ENCODE peak calls at places on chromosome 11, in five cellular contexts. Z, D, M, H and Q are unnamed samples.

GRCh38 chr11:15737326-15737725 is 619.0 kb downstream of the SOX6 start:
- DNase-seq in Z (no peak), D (no peak), M (no peak), H (no peak), Q (no peak)

GRCh38 chr11:102345923-102346322 is 1.1 kb upstream of the BIRC2 start:
- DNase-seq in Z (no peak), D (no peak), M (no peak), H (peak; percentile 64), Q (no peak)

GRCh38 chr11:85048801-85049200 is 578.3 kb downstream of the DLG2 start:
- DNase-seq in Z (no peak), D (no peak), M (no peak), H (no peak), Q (no peak)

GRCh38 chr11:46414899-46415298 is 23.3 kb upstream of the CHRM4 start:
- DNase-seq in Z (no peak), D (no peak), M (no peak), H (no peak), Q (no peak)

GRCh38 chr11:59957094-59957493 is 6.7 kb upstream of the OOSP4A start:
- DNase-seq in Z (no peak), D (no peak), M (no peak), H (no peak), Q (no peak)

GRCh38 chr11:9662273-9662672 is 1.6 kb upstream of the SWAP70 start:
- DNase-seq in Z (no peak), D (no peak), M (no peak), H (no peak), Q (no peak)

GRCh38 chr11:123063396-123064267 is 1.7 kb upstream of the HSPA8 start:
- DNase-seq in Z (no peak), D (no peak), M (no peak), H (peak; percentile 64), Q (no peak)

GRCh38 chr11:113562981-113563461 is 87.8 kb upstream of the DRD2 start:
- DNase-seq in Z (no peak), D (no peak), M (no peak), H (no peak), Q (no peak)

GRCh38 chr11:12287009-12287373 is 90.4 kb upstream of the PARVA start:
- DNase-seq in Z (no peak), D (peak; percentile 7), M (peak; percentile 87), H (peak; percentile 36), Q (no peak)

GRCh38 chr11:125373426-125374391 is 122.4 kb downstream of the FEZ1 start:
- DNase-seq in Z (no peak), D (no peak), M (no peak), H (no peak), Q (peak; percentile 42)

GRCh38 chr11:73028621-73029020 is 113.5 kb downstream of the FCHSD2 start:
- DNase-seq in Z (no peak), D (no peak), M (no peak), H (no peak), Q (no peak)

GRCh38 chr11:34198523-34198922 is 93.1 kb downstream of the NAT10 start:
- DNase-seq in Z (no peak), D (no peak), M (no peak), H (no peak), Q (no peak)

GRCh38 chr11:533586-534196 is 1.7 kb downstream of the HRAS start:
- DNase-seq in Z (peak; percentile 14), D (no peak), M (no peak), H (no peak), Q (no peak)

GRCh38 chr11:533049-533585 is 2.3 kb downstream of the HRAS start:
- DNase-seq in Z (peak; percentile 8), D (no peak), M (no peak), H (no peak), Q (no peak)

GRCh38 chr11:534197-534591 is 1.2 kb downstream of the HRAS start:
- DNase-seq in Z (no peak), D (no peak), M (no peak), H (no peak), Q (no peak)

GRCh38 chr11:535519-536454 is at the start of gene HRAS:
- DNase-seq in Z (peak; percentile 95), D (peak; percentile 100), M (peak; percentile 99), H (peak; percentile 83), Q (peak; percentile 59)

DNA sequence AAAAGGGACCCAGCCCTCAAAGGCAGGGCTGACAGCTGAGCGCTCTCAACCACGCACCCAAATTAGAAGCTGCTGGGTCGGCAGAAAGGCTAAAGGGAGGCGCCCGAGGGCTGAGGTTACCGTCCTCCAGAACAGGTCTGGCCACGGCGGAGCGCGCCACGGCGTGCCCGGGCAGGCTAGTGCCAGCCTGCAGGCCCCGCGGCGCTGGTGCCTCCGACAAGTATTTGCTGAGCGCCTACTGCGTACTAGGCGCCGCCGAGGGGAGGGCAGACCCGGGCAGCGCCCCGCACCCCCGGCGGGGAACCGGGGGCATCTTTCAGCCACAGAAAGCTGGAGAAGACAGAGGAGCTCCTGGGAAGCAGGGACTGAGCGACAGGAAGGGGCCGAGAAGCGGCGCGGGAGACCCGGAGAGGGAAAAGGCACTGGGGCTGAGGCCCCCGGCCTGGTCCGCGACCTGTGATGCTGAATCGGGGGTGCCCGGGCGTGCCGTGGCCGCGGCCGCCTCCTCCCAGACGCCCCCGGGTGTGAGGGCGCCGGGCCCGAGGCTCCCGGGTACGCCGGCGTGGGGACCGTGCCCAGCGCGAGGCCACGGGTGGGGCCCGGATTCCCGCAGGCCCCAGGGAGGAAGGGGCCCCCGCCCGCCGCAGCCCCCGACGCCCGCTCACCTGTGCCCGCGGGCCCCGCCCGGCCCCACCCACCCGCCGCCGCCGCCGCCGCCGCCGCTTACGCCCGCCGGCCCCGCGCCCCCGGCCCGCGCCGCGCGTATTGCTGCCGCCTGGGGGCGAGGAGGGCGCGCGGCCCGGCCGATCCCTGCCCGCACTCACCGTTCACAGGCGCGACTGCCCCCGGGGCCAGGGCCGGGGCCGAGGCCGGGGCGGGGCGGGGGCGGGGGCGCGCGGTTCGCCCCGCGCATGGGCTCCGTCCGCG is 521 bp downstream of the HRAS start:
- DNase-seq in Z (peak; percentile 28), D (no peak), M (peak; percentile 35), H (no peak), Q (no peak)
- TF ChIP-seq ESRRA in Z (no peak), D (no peak), M (no peak), H (no peak), Q (no peak)

DNA sequence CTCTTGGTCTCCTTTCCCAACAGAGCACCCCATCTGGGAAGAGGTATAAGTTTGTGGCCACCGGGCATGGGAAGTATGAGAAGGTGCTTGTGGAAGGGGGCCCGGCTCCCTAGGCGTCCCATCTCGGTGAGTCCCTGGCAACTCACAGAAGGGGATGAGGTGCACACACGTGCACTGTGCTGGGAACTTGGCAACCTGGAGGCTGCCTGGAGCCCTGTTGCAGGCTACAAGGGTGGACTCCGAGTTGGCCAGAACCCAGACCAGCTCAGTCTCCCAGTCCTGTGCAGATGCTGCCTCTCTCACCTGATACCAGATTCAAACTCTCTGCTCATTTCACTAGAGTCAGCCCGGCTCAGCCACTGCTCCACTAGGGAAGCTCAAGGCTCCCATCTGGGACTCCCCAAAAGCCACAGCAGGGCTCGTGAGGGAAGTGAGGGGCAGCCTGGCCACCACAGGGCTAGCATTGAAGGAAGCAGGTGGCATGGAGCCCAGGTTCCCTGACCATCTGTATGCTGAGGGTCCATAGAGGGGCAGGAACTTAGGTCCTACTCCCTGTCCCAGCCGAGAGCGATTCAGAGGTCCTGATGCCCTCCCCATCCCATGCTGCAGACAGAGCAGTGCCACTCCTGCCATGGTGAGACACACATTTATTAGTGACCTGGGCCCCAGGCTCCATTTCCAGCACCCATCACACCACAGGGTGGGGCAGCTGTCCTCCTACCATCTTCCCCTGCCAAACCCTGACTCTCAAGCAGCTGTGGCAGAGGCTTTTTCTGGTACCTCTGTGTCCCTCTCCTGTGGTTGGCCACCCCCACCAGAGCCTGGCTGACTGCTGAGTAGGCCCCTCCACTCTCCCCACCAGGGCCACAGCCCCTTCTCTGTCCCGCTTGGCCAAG is 4.0 kb downstream of the PRR33 start:
- DNase-seq in Z (no peak), D (no peak), M (no peak), H (no peak), Q (no peak)
- TF ChIP-seq ESRRA in Z (no peak), D (no peak), M (no peak), H (no peak), Q (no peak)

GRCh38 chr11:120784566-120785251 is 239.2 kb upstream of the TBCEL start:
- DNase-seq in Z (no peak), D (no peak), M (no peak), H (no peak), Q (no peak)
- TF ChIP-seq ESRRA in Z (no peak), D (no peak), M (no peak), H (no peak), Q (no peak)

GRCh38 chr11:27701262-27702105 is 1.2 kb upstream of the BDNF start:
- DNase-seq in Z (no peak), D (peak; percentile 17), M (peak; percentile 61), H (no peak), Q (no peak)
- TF ChIP-seq ESRRA in Z (no peak), D (no peak), M (no peak), H (no peak), Q (no peak)